ENCODE peak calls at places on chromosomes 12 and 14, in four cellular contexts. C is mesenchymal stem cell, O is trophoblast cell, Y is IMR-90. H is an unnamed sample.

GRCh38 chr14:24481622-24482324 is 26.3 kb downstream of the CMA1 start:
- DNase-seq in C (no peak), Y (peak), O (peak), H (peak)

GRCh38 chr14:101736585-101736984 is 24.9 kb upstream of the PPP2R5C start:
- DNase-seq in C (no peak), O (no peak), Y (no peak), H (no peak)

GRCh38 chr12:130775953-130776856 is 60.1 kb upstream of the RIMBP2 start:
- DNase-seq in Y (peak), C (peak), O (peak), H (peak)

GRCh38 chr14:100529561-100530031 is 57.6 kb downstream of the BEGAIN start:
- DNase-seq in C (no peak), Y (no peak), O (no peak), H (peak)

GRCh38 chr12:271165-271564 is 8.5 kb upstream of the SLC6A13 start:
- DNase-seq in O (no peak), Y (no peak), C (no peak), H (no peak)

GRCh38 chr14:93655078-93655750 is 133.1 kb downstream of the PRIMA1 start:
- DNase-seq in O (peak), C (peak), Y (peak), H (peak)

GRCh38 chr12:128290938-128291337 is 24.0 kb downstream of the TMEM132C start:
- DNase-seq in Y (no peak), C (no peak), O (no peak), H (no peak)

GRCh38 chr12:3137268-3137761 is 60.1 kb downstream of the TSPAN9 start:
- DNase-seq in C (peak), O (no peak), Y (peak), H (peak)

GRCh38 chr12:18703916-18704315 is 33.9 kb downstream of the PLCZ1 start:
- DNase-seq in C (no peak), Y (no peak), O (no peak), H (no peak)

GRCh38 chr14:103043257-103043893 is 14.0 kb downstream of the CDC42BPB start:
- DNase-seq in O (no peak), Y (no peak), C (no peak), H (no peak)

GRCh38 chr14:68806526-68807147 is 13.8 kb upstream of the ZFP36L1 start:
- DNase-seq in Y (no peak), C (peak), O (no peak), H (no peak)

GRCh38 chr12:65339161-65339560 is 60.7 kb downstream of the MSRB3 start:
- DNase-seq in C (no peak), Y (no peak), O (peak), H (no peak)

GRCh38 chr12:127944211-127944899 is 322.6 kb upstream of the TMEM132C start:
- DNase-seq in Y (no peak), C (no peak), O (no peak), H (no peak)

GRCh38 chr12:107732365-107732764 is 28.6 kb downstream of the PRDM4 start:
- DNase-seq in C (no peak), Y (no peak), O (no peak), H (peak)

GRCh38 chr12:27272375-27273028 is 28.4 kb downstream of the STK38L start:
- DNase-seq in Y (no peak), C (no peak), O (no peak), H (no peak)

GRCh38 chr14:22158560-22158959 is 430.5 kb downstream of the DAD1 start:
- DNase-seq in C (no peak), Y (no peak), O (no peak), H (no peak)

GRCh38 chr12:47785036-47785886 is 12.2 kb downstream of the SLC48A1 start:
- DNase-seq in C (no peak), Y (no peak), O (no peak), H (no peak)

GRCh38 chr12:123270380-123271181 is 1.1 kb downstream of the CDK2AP1 start:
- DNase-seq in Y (peak), O (no peak), C (peak), H (no peak)

GRCh38 chr12:128970110-128970509 is 116.8 kb downstream of the GLT1D1 start:
- DNase-seq in Y (no peak), C (no peak), O (no peak), H (no peak)

GRCh38 chr12:124259168-124260066 is 35.5 kb upstream of the RFLNA start:
- DNase-seq in Y (no peak), C (peak), O (peak), H (no peak)

GRCh38 chr12:13024151-13024946 is 19.8 kb upstream of the FAM234B start:
- DNase-seq in Y (peak), C (no peak), O (peak), H (no peak)

GRCh38 chr14:88195676-88196075 is 127.4 kb downstream of the KCNK10 start:
- DNase-seq in O (no peak), C (no peak), Y (no peak), H (peak)

GRCh38 chr12:3218846-3219632 is 141.9 kb downstream of the TSPAN9 start:
- DNase-seq in C (no peak), Y (no peak), O (no peak), H (no peak)

GRCh38 chr14:96253140-96253539 is 2.9 kb upstream of the BDKRB1 start:
- DNase-seq in C (peak), Y (peak), O (peak), H (peak)

GRCh38 chr14:92774563-92774962 is 19.5 kb upstream of the GOLGA5 start:
- DNase-seq in O (no peak), C (no peak), Y (no peak), H (no peak)

GRCh38 chr12:68334136-68334535 is 2.0 kb upstream of the MDM1 start:
- DNase-seq in O (no peak), Y (no peak), C (no peak), H (peak)

GRCh38 chr12:99435095-99435791 is 212.3 kb upstream of the GARIN6 start:
- DNase-seq in C (no peak), O (no peak), Y (no peak), H (no peak)

GRCh38 chr14:103624860-103625259 is 4.2 kb upstream of the KLC1 start:
- DNase-seq in O (peak), Y (peak), C (peak), H (peak)

GRCh38 chr14:83894519-83894918 is 1635.4 kb upstream of the FLRT2 start:
- DNase-seq in Y (peak), C (no peak), O (no peak), H (no peak)

GRCh38 chr14:59189281-59189821 is 884 bp downstream of the DAAM1 start:
- DNase-seq in C (no peak), O (peak), Y (peak), H (peak)

GRCh38 chr14:26293909-26294308 is 303.9 kb downstream of the NOVA1 start:
- DNase-seq in Y (no peak), O (no peak), C (no peak), H (no peak)

GRCh38 chr12:116708826-116709756 is 28.8 kb downstream of the SPRING1 start:
- DNase-seq in C (peak), O (peak), Y (peak), H (peak)

GRCh38 chr12:70006619-70006973 is 181.6 kb downstream of the MYRFL start:
- DNase-seq in C (no peak), Y (no peak), O (no peak), H (no peak)

GRCh38 chr12:108643941-108644742 is 10.4 kb upstream of the SELPLG start:
- DNase-seq in O (no peak), C (no peak), Y (no peak), H (peak)

GRCh38 chr14:60724080-60724618 is at the start of gene SIX4:
- DNase-seq in O (peak), Y (peak), C (peak), H (peak)
- H3K4ac ChIP-seq in O (peak), Y (peak), C (peak), H (no peak)

GRCh38 chr12:113850309-113851056 is 115.6 kb downstream of the RBM19 start:
- DNase-seq in Y (peak), O (no peak), C (peak), H (no peak)
- H3K23ac ChIP-seq in Y (no peak), O (no peak), C (no peak), H (no peak)

GRCh38 chr14:34982421-34983147 is at the start of gene SRP54:
- DNase-seq in O (peak), Y (peak), C (peak), H (peak)
- H3K4ac ChIP-seq in O (peak), Y (peak), C (no peak), H (no peak)

DNA sequence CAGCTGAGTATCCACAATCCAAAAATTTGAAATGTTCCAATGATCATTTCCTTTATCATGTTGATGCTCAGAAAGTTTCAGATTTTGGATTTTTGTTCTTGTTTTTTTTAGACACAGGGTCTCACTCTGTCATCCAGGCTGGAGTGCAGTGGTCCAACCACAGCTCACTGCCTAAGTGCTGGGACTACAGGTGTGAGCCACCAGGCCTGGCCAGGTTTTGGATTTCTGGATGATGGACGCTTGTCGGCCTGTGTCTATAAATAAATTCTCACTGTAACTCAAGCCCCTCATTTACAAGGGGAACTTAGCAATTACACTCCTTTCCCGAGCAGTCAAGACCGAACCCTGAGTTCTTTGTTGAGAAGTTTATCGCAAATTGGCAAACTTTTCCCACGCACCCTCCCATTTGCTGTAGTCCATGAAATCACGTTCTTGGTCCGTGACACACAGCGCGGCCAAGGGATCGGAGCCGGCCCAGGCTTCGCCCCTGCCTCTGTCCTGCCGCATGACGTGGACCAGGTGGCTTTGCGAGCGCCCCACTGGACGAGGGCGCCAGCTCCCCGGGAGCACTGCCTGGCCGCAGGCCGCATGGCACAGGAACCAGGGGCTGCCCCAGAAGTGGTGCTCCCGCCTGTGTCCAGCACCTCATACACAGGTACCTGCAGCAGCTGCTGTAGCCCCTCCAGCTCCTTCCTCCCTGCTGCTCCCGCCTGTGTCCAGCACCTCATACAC is 14.0 kb upstream of the ANKLE2 start:
- DNase-seq in O (no peak), Y (no peak), C (no peak), H (no peak)
- H3K23ac ChIP-seq in O (no peak), Y (no peak), C (no peak), H (no peak)

DNA sequence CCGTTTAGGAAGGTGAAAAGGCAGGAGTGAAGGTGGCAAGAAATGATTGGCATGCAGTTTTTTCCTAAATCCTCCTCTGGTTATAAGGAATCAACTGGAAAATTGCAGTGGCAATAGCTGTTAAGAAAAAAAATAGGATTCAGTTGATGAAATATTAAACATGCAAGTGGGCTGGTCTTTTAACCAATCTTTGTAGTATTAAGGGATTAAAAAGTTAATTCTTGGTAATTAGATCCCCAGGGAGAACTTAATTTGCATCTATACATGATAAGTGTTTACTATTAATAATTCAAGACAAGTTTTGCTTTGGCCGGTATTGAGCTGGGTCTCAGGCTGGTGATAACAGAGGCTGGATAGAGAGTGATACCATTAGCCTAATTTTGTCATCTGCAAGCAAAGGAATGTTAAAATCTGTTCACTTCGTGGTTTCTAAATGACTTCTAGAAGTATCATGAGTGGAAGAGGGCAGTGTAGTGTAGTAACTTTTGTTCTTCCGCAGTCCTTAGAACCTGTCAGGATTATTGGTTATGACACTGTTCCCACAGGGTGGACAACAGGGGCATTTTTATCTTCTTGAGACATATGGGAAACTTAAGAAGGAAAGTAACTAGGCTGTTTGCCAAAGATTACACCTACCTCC is 118.5 kb downstream of the PRKCH start:
- DNase-seq in O (no peak), Y (no peak), C (no peak), H (no peak)
- H3K4ac ChIP-seq in O (peak), Y (no peak), C (no peak), H (no peak)

GRCh38 chr12:92146865-92147264 is 1.2 kb upstream of the BTG1 start:
- DNase-seq in O (no peak), Y (no peak), C (peak), H (no peak)

GRCh38 chr12:92149563-92149962 is 3.9 kb upstream of the BTG1 start:
- DNase-seq in O (peak), Y (no peak), C (no peak), H (no peak)

GRCh38 chr12:92145731-92146496 is at the start of gene BTG1:
- DNase-seq in Y (peak), C (peak), O (peak), H (peak)

GRCh38 chr12:92146497-92146828 is 817 bp upstream of the BTG1 start:
- DNase-seq in Y (peak), C (no peak), O (no peak), H (no peak)

DNA sequence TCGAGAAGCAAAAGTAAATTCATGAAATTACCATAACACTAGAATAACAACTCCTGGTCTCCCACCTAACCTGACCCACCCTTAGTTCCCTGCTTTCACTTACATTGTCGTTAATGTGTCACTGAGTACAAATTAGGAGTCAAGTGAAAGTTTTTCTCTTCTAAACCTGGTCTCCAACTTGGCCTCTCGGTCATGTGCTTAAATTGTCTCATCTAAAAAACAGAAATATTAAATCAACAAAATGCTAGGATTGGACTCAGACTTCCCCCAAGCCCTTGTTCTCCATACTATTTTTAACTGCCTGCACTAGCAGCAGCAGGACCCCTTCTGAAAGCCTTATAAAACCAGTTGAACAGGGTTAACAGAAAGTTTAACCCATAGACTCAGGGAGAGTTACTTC is 1.8 kb upstream of the BTG1 start:
- DNase-seq in O (no peak), Y (no peak), C (peak), H (no peak)
- H3K23ac ChIP-seq in O (no peak), Y (peak), C (no peak), H (no peak)

GRCh38 chr14:99271951-99272668 is at the start of gene BCL11B:
- DNase-seq in Y (peak), O (peak), C (peak), H (peak)

GRCh38 chr14:99268776-99269510 is 3.1 kb downstream of the BCL11B start:
- DNase-seq in C (no peak), Y (no peak), O (no peak), H (peak)

GRCh38 chr14:99272669-99273024 is 650 bp upstream of the BCL11B start:
- DNase-seq in C (no peak), Y (no peak), O (no peak), H (no peak)

GRCh38 chr14:99271288-99271941 is 582 bp downstream of the BCL11B start:
- DNase-seq in O (no peak), Y (no peak), C (no peak), H (no peak)

DNA sequence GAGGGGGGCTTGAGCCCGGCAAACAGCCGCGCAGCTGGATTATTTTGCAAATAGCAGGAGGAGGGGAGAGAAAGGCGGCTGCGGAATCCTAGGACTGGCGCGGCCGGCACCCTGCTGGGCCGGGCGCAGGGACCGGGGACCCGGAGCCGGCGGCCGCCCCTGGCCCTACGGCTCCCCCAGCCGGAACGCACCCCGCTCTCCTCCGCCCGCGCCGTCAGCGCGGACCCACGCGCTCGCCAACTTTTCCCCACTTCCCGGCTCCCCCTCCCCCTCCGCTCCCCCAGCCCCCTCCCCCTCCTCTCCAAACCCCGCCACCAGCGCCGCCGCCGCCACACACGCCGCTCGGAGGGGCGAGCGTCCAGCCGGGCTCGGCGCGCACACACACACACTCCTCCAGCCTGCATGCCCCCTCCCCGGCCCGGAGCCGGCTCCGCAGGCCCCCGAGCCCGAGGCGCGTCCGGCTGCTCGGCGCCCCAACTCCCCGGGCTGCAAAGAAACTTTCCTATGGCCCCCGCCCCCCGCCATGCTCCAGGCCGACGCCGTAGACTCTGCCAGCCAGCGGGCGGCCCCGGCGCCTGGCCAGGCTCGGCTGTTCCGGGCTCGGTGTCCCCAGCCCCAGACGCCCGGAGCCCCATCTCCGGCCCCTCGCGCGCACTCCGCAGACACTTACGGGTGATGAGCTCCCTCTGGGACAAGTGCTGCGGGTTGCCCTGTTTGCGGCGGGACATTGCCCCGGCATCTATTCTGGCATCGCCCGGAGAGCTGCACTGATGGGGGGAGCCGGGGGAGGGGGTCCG is 1.3 kb downstream of the BCL11B start:
- DNase-seq in O (no peak), Y (no peak), C (no peak), H (peak)
- H3K4ac ChIP-seq in O (peak), Y (no peak), C (no peak), H (no peak)

GRCh38 chr14:104887623-104888488 is 22.8 kb downstream of the CEP170B start:
- DNase-seq in C (no peak), O (no peak), Y (no peak), H (no peak)
- H3K23ac ChIP-seq in C (no peak), O (no peak), Y (no peak), H (no peak)